ENCODE peak calls at places on chromosomes 2 and 18, in ten cellular contexts. N is sigmoid colon, Y is prostate gland, W is uterus, M is suprapubic skin, O is ovary, I is body of pancreas, Z is endothelial cell of umbilical vein, J is adrenal gland, K is heart left ventricle. X is an unnamed sample.

GRCh38 chr2:5690231-5690630 is 2.0 kb upstream of the SOX11 start:
- DNase-seq in O (no peak), Y (no peak), N (no peak), M (no peak), Z (no peak), W (no peak), J (no peak), K (no peak), I (no peak), X (no peak)

GRCh38 chr2:10071595-10071994 is 8.6 kb downstream of the CYS1 start:
- DNase-seq in O (no peak), I (no peak), K (no peak), Z (no peak), J (no peak), M (no peak), Y (no peak), N (no peak), W (no peak), X (no peak)

GRCh38 chr2:160836755-160837154 is 323.5 kb upstream of the TANK start:
- DNase-seq in K (no peak), I (no peak), Z (no peak), M (no peak), Y (no peak), O (no peak), J (no peak), W (no peak), N (no peak), X (no peak)

GRCh38 chr18:12703714-12704113 is 872 bp downstream of the PSMG2 start:
- DNase-seq in J (no peak), M (no peak), O (no peak), Y (no peak), N (no peak), K (no peak), W (no peak), Z (no peak), I (no peak), X (no peak)

GRCh38 chr2:173545364-173545734 is 190.7 kb downstream of the CDCA7 start:
- DNase-seq in Z (no peak), O (no peak), Y (no peak), W (no peak), K (peak; percentile 42), M (no peak), N (no peak), I (no peak), J (peak; percentile 21), X (no peak)

GRCh38 chr2:8836979-8837794 is at the start of gene KIDINS220:
- DNase-seq in W (peak; percentile 88), I (peak; percentile 85), Y (peak; percentile 88), K (peak; percentile 85), J (peak; percentile 84), O (peak; percentile 86), N (peak; percentile 92), M (peak; percentile 93), Z (peak; percentile 85), X (peak; percentile 89)

GRCh38 chr18:4060427-4061281 is 394.5 kb downstream of the DLGAP1 start:
- DNase-seq in J (no peak), W (no peak), Y (no peak), O (no peak), I (no peak), N (no peak), Z (no peak), M (no peak), K (no peak), X (no peak)

GRCh38 chr2:2847131-2847740 is 516.2 kb upstream of the MYT1L start:
- DNase-seq in O (no peak), N (no peak), W (no peak), Z (no peak), J (no peak), I (peak; percentile 51), K (no peak), M (no peak), Y (no peak), X (no peak)

DNA sequence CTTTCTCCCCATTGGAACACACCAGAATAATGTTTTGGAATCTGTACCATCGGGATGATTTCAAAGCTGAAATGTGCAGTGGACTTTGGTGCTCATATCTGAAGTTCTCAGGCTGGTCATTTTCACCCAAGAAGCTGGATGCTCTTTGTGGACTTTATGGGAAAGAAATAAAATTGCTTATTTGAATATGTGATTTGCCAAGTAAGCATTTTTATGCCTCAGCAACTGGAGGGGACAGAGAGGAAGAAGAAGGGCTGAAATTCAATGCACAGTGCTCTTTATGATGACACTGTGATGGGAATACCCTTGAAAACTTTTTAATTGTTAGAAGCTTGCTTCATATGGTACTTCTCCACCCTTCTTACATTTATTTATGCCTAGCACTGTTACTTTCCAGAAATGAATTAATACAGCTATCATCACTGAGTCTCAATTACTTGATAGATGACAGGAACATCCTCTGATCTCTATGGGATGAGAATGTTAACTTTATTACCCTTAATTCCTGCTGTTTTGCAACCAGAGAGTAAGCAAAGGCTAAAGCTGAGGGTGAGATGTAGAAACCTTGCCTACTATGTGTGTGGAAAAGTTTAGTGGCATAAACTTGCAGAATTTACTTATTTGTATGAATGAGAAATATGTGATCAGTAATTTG is 23.6 kb downstream of the SETBP1 start:
- DNase-seq in Z (no peak), W (no peak), M (no peak), N (no peak), Y (no peak), K (no peak), O (no peak), J (no peak), I (no peak), X (no peak)
- H3K4me1 ChIP-seq in Z (no peaks in the 10 kb centered on the region), W (peaks cover 7% of the 10 kb centered on the region), M (peaks cover 24% of the 10 kb centered on the region), N (peaks cover 62% of the 10 kb centered on the region), Y (peaks cover 8% of the 10 kb centered on the region), K (peaks cover 9% of the 10 kb centered on the region), O (peaks cover 22% of the 10 kb centered on the region), J (peaks cover 6% of the 10 kb centered on the region), I (peaks cover 46% of the 10 kb centered on the region), X (peaks cover 19% of the 10 kb centered on the region)

GRCh38 chr2:162244559-162245031 is 1.4 kb upstream of the FAP start:
- DNase-seq in K (peak; percentile 59), N (peak; percentile 78), Y (no peak), W (peak; percentile 52), Z (peak; percentile 91), I (no peak), J (no peak), M (no peak), O (no peak), X (no peak)
- TF ChIP-seq POLR2A in K (no peak), N (no peak), Y (no peak), W (no peak), Z (no peak), I (no peak), J (no peak), M (no peak), O (no peak), X (no peak)

DNA sequence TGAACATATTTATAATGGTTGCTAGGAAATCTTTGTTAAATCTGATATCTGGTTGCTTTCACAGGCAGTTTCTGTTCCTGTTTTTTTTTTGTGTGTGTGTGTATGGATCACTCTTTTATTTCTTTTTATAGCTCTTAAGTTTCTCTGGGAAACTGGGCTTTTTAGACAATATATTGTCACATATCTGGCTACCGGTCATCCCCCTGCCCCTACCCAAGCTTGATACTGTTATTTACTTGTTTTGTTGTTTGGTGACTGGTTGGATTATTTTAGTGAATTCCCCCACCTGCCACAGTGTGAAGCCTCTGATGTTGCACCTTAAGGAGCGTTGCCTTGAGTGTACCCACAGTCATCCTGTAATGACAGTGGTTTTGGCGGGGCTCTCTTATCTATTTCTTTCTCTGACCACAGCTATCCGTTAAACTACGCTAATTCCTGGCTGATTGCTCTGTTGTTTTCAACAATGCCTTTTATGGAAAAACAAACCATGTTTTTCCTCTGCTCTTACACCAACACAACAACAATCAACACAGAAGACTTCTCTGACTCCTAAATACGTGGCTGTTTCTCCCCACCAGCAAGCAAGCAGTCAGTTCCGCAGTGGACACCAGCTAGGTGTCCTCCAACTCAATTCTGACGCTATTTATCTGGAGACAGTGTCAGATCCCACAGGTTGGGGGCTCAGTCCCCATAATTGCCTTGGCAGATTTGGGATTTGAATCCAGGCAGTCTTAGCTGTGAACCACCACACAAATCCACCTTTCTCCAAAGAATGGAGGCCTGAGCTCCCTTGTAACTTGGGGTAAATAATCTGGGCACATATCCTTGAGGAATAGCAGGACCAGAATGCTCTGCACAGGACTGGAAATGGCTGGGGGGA is 10.9 kb downstream of the GNLY start:
- DNase-seq in O (no peak), Z (no peak), K (no peak), N (no peak), I (no peak), M (no peak), Y (no peak), W (no peak), J (no peak), X (no peak)
- H3K4me1 ChIP-seq in O (peaks cover 2% of the 10 kb centered on the region), Z (peaks cover 18% of the 10 kb centered on the region), K (peaks cover 2% of the 10 kb centered on the region), N (no peaks in the 10 kb centered on the region), I (peaks cover 23% of the 10 kb centered on the region), M (peaks cover 56% of the 10 kb centered on the region), Y (no peaks in the 10 kb centered on the region), W (no peaks in the 10 kb centered on the region), J (no peaks in the 10 kb centered on the region), X (peaks cover 7% of the 10 kb centered on the region)

GRCh38 chr2:240372051-240372450 is 63.4 kb upstream of the GPC1 start:
- DNase-seq in I (no peak), J (no peak), M (no peak), O (no peak), K (no peak), Y (no peak), W (no peak), Z (no peak), N (no peak), X (no peak)

GRCh38 chr2:240375024-240375645 is 60.3 kb upstream of the GPC1 start:
- DNase-seq in Z (no peak), I (no peak), J (no peak), M (no peak), W (no peak), Y (no peak), O (no peak), N (no peak), K (no peak), X (no peak)

GRCh38 chr2:240373289-240373885 is 62.1 kb upstream of the GPC1 start:
- DNase-seq in N (no peak), I (no peak), O (no peak), J (no peak), W (no peak), M (no peak), K (no peak), Z (no peak), Y (no peak), X (no peak)

GRCh38 chr2:240376739-240377138 is 58.7 kb upstream of the GPC1 start:
- DNase-seq in I (no peak), J (no peak), K (no peak), Y (no peak), O (no peak), N (no peak), M (no peak), W (no peak), Z (no peak), X (no peak)

DNA sequence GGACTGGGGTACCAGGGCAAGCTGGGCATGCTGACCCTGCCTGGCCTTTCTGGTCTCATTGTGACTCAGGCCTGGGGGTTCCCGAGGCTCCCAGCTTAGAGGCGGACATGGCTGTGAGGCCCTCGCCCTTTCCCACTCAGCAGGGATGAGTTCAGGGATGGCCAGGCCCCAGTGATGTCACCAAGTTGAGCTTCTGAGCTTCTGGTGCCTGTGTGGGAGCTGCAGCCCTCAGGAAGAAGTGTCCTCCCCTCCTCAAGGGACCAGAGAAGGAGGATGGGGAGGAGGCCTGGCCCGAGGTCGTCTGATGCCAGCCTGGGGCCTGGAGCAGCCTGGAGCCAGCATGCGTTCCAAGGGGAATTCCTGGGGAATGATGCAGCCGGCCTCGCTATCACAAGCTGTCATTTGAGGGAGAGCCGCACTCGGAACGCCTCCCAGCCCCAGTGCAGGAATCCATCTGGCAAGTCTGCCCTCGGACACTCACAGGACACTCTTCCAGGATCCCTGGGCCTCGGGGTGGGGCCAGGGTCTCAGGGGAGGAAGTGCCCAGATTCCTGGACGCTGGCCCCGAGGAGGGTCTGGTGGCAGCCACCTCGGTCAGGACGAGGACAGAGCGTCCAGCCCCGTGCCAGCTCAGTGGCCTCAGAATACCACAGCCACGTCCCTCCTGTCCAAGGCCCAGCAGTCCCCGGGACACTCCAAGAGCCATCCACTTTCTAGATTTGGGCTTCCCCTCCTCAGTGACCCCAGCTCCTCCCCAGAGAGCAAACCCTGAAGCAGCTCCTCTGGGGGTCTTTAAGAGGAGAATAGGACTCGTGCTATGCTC is 61.2 kb upstream of the GPC1 start:
- DNase-seq in N (peak; percentile 79), O (peak; percentile 64), Z (no peak), J (peak; percentile 96), Y (no peak), W (peak; percentile 69), I (peak; percentile 63), K (peak; percentile 88), M (no peak), X (peak; percentile 36)
- TF ChIP-seq POLR2A in N (no peak), O (no peak), Z (no peak), J (peak; percentile 85), Y (no peak), W (no peak), I (peak; percentile 38), K (no peak), M (no peak), X (no peak)

X was measured in transverse colon.